ENCODE peak calls at places on chromosomes 13 and 19, in four cellular contexts. S is A549, J is DND-41, N is H9. W is an unnamed sample. For H3K9me3, the result is how much of the 10 kb centered on the place peaks cover.

GRCh38 chr13:114115191-114115671 is 17.2 kb downstream of the RASA3 start:
- DNase-seq in S (no peak), J (no peak), N (no peak), W (no peak)

GRCh38 chr13:73090812-73091187 is 32.0 kb downstream of the KLF5 start:
- DNase-seq in S (no peak), J (no peak), N (no peak), W (no peak)

GRCh38 chr19:51361228-51361627 is 5.0 kb downstream of the ETFB start:
- DNase-seq in S (no peak), J (no peak), N (no peak), W (no peak)

GRCh38 chr19:36420961-36421748 is 2.7 kb upstream of the ZFP82 start:
- DNase-seq in S (no peak), J (no peak), N (peak), W (no peak)

GRCh38 chr19:55373993-55374757 is 2.5 kb upstream of the TMEM190 start:
- DNase-seq in S (peak), J (no peak), N (no peak), W (no peak)

GRCh38 chr13:98174321-98174720 is 2.7 kb downstream of the RNF113B start:
- DNase-seq in S (no peak), J (no peak), N (no peak), W (no peak)

GRCh38 chr19:2053601-2054389 is 2.8 kb upstream of the MKNK2 start:
- DNase-seq in S (no peak), J (no peak), N (peak), W (no peak)

GRCh38 chr13:21324793-21325192 is 134.3 kb downstream of the ZDHHC20 start:
- DNase-seq in S (no peak), J (no peak), N (no peak), W (no peak)

GRCh38 chr13:42594577-42595571 is 20.9 kb downstream of the TNFSF11 start:
- DNase-seq in S (peak), J (peak), N (peak), W (peak)

GRCh38 chr19:42421591-42422031 is 5.6 kb downstream of the LIPE start:
- DNase-seq in S (no peak), J (no peak), N (no peak), W (no peak)

GRCh38 chr13:112685856-112686255 is 4.0 kb upstream of the ATP11A start:
- DNase-seq in S (no peak), J (no peak), N (peak), W (no peak)

GRCh38 chr13:78183737-78184136 is 265.1 kb upstream of the EDNRB start:
- DNase-seq in S (no peak), J (no peak), N (no peak), W (no peak)

GRCh38 chr19:49210108-49210900 is 52.7 kb downstream of the TRPM4 start:
- DNase-seq in S (no peak), J (peak), N (peak), W (no peak)

DNA sequence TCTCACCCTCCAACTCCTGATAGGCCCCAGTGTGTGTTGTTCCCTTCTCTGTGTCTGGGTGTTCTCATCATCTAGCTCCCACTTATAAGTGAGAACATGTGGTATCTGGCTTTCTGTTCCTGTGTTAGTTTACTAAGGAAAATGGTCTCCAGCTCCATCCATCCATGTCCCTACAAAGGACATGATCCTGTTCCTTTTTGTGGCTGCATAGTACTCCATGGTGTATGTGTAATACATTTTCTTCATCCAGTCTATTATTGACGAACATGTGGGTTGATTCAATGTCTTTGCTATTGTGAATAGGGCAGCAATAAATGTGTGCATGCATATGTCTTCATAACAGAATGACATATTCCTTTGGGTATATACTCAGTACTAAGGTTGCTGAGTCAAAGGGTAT is 1397.0 kb downstream of the UQCRFS1 start:
- DNase-seq in S (no peak), J (no peak), N (no peak), W (no peak)
- H3K9me3 ChIP-seq in S (under half), J (under half), N (under half), W (under half)

DNA sequence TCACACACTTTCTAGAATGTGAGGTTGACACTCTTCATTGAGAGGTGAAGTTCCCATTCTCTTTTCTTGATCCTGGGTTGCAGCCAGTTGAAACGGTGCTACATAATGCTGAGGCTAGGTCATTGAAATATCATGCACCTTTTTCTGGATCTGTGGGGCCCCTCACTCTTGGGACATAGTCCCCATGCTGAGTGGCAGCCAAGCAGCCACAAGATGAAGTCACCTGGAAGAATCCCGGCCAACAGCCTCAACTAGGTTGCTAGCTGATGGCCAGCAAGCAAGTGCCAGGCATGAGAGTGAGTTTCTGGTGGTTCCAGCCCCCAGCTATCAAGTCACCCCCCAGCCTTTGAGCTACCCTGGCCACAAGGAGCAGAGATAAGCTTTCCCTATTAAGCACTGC is 148.5 kb upstream of the TSHZ3 start:
- DNase-seq in S (no peak), J (no peak), N (no peak), W (no peak)
- H3K27ac ChIP-seq in S (no peak), J (no peak), N (no peak), W (no peak)

GRCh38 chr13:47594833-47595232 is 406.2 kb downstream of the SUCLA2 start:
- DNase-seq in S (no peak), J (peak), N (peak), W (no peak)
- TF ChIP-seq CTCF in S (no peak), J (peak), N (peak), W (no peak)

GRCh38 chr19:56577719-56578602 is 10.7 kb downstream of the ZNF470 start:
- DNase-seq in S (no peak), J (no peak), N (no peak), W (no peak)
- H3K9me3 ChIP-seq in S (half or more), J (half or more), N (half or more), W (half or more)

DNA sequence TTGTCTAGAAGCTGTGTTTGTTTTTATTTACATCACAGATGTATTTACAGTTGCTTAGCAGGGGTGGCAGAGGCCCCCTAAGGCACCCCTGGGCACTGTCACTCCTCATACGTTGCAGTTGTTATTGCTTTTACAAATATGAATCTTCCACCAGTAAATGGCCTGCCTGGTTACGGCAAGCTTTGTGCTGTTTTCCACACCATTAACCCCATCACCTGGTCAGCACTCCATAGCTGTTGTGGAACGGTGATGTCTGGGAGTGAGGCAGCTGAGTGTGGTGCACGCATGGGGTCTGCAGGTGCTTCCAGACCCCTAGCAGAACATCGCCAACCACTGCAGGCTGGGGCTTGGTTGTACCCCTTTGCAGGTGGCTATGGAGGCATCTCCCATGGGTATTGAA is 46.5 kb upstream of the MTIF3 start:
- DNase-seq in S (no peak), J (no peak), N (no peak), W (no peak)
- H3K27ac ChIP-seq in S (no peak), J (no peak), N (no peak), W (no peak)

DNA sequence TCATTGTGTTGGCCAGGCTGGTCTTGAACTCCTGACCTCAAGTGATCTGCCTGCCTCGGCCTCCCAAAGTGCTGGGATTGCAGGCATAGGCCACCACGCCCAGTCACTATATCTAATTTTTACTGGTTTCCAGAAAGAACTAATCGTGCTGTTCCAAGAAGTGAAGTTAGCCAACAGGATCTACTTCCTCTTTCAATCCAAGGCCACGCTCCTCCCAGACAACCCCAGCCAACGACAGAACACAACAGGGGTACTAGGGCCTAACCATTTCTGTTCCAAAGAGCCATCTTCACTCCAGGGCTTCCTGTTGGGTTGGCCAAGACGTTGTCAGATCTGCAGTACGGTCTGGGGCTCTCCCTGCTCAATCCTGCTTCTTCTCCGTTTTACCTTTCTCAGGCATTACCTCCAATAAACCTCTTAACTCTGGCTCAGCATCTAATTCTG is 7.0 kb upstream of the LSM14A start:
- DNase-seq in S (no peak), J (no peak), N (no peak), W (no peak)
- TF ChIP-seq CTCF in S (no peak), J (no peak), N (no peak), W (no peak)

W was measured in CD4-positive, alpha-beta T cell.